ENCODE peak calls at places on chromosomes 6 and 20, in nine cellular contexts. N is A673; I is transverse colon; O is naive thymus-derived CD4-positive, alpha-beta T cell; H is fibroblast of lung; S is heart right ventricle; V is uterus; M is neuronal stem cell; J is brain microvascular endothelial cell. X is an unnamed sample.

GRCh38 chr20:63538204-63539091 is 1.3 kb upstream of the PTK6 start:
- DNase-seq in S (no peak), H (peak; percentile 49), J (no peak), M (no peak), N (no peak), I (peak; percentile 93), O (no peak), V (no peak), X (no peak)

GRCh38 chr6:52691718-52692117 is 20.8 kb downstream of the TMEM14A start:
- DNase-seq in J (no peak), V (no peak), N (no peak), O (no peak), M (no peak), I (no peak), H (peak; percentile 15), S (no peak), X (no peak)

GRCh38 chr6:150304421-150304820 is 64.4 kb upstream of the IYD start:
- DNase-seq in V (no peak), M (no peak), H (no peak), O (no peak), S (no peak), N (no peak), J (no peak), I (no peak), X (no peak)

GRCh38 chr6:117840541-117840983 is 66.5 kb upstream of the SLC35F1 start:
- DNase-seq in H (peak; percentile 45), I (no peak), J (peak; percentile 60), O (no peak), V (no peak), N (peak; percentile 80), M (peak; percentile 47), S (no peak), X (no peak)

GRCh38 chr6:2450546-2450945 is 205.1 kb upstream of the GMDS start:
- DNase-seq in N (peak; percentile 8), J (no peak), S (peak; percentile 39), I (peak; percentile 82), V (no peak), M (no peak), H (no peak), O (no peak), X (no peak)

GRCh38 chr6:13053080-13053479 is 275.3 kb downstream of the TBC1D7 start:
- DNase-seq in H (no peak), J (no peak), M (no peak), N (no peak), S (no peak), V (no peak), O (no peak), I (no peak), X (no peak)

GRCh38 chr6:27157461-27158315 is 89.8 kb upstream of the PRSS16 start:
- DNase-seq in I (peak; percentile 74), M (no peak), V (peak; percentile 69), H (peak; percentile 68), O (peak; percentile 88), J (peak; percentile 90), S (peak; percentile 65), N (peak; percentile 85), X (peak; percentile 25)

GRCh38 chr20:408843-409696 is 971 bp downstream of the RBCK1 start:
- DNase-seq in N (no peak), M (no peak), H (no peak), O (peak; percentile 11), J (no peak), S (no peak), I (no peak), V (no peak), X (no peak)

GRCh38 chr6:13859871-13860555 is 45.7 kb upstream of the MCUR1 start:
- DNase-seq in M (no peak), J (no peak), I (no peak), S (no peak), O (no peak), V (no peak), H (no peak), N (no peak), X (no peak)

GRCh38 chr6:50913105-50913770 is 94.6 kb downstream of the TFAP2B start:
- DNase-seq in H (no peak), I (no peak), S (no peak), M (no peak), V (no peak), J (no peak), N (no peak), O (no peak), X (no peak)

GRCh38 chr6:31401403-31401802 is 2.0 kb upstream of the MICA start:
- DNase-seq in M (no peak), H (peak; percentile 76), V (peak; percentile 47), N (peak; percentile 69), I (peak; percentile 75), J (peak; percentile 90), S (no peak), O (no peak), X (no peak)

GRCh38 chr20:62195736-62196135 is 12.9 kb downstream of the MTG2 start:
- DNase-seq in I (no peak), O (no peak), J (no peak), N (no peak), M (no peak), V (no peak), S (peak; percentile 5), H (no peak), X (no peak)

GRCh38 chr6:90284236-90284744 is 12.4 kb downstream of the BACH2 start:
- DNase-seq in M (peak; percentile 44), S (no peak), I (no peak), N (peak; percentile 61), J (peak; percentile 91), V (peak; percentile 41), O (no peak), H (peak; percentile 92), X (no peak)

GRCh38 chr6:37634238-37634826 is 63.4 kb downstream of the MDGA1 start:
- DNase-seq in M (no peak), N (no peak), V (no peak), O (no peak), H (no peak), S (no peak), I (no peak), J (no peak), X (no peak)

DNA sequence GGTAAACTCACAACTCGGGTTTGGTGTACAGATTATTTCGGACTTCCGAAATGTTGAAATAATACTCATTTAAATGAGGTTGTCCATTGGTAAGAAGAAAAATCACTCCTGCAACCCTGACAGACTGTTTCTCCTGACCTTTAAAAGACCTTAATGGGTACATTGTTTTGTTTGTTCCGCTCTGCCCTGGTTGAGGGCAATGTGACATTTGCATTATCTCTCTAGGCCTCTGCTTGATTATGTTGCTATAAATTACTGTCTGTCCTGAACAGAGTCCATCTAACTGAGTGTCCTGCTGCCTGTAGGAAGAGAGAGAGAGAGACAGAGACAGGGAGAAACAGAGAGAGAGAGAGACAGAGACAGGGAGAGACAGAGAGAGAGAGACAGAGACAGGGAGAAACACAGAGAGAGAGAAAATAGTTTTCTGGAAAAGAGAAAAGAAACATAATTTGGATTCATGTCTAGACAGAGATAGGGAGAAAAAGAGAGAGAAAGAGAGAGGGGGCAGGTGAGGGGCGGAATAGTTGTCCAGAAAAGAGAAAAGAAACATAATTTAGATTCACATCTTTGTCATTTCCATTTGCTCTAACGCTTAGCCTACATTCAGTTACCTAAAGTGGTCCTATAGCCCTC is 83.2 kb downstream of the SHLD1 start:
- DNase-seq in I (no peak), S (no peak), J (no peak), M (no peak), V (no peak), O (no peak), H (no peak), N (no peak), X (no peak)
- H3K27ac ChIP-seq in I (no peak overlapping the region), S (peak overlapping the region; percentile 84), J (no peak overlapping the region), M (no peak overlapping the region), V (no peak overlapping the region), O (no peak overlapping the region), H (no peak overlapping the region), N (no peak overlapping the region), X (peak overlapping the region; percentile 67)

DNA sequence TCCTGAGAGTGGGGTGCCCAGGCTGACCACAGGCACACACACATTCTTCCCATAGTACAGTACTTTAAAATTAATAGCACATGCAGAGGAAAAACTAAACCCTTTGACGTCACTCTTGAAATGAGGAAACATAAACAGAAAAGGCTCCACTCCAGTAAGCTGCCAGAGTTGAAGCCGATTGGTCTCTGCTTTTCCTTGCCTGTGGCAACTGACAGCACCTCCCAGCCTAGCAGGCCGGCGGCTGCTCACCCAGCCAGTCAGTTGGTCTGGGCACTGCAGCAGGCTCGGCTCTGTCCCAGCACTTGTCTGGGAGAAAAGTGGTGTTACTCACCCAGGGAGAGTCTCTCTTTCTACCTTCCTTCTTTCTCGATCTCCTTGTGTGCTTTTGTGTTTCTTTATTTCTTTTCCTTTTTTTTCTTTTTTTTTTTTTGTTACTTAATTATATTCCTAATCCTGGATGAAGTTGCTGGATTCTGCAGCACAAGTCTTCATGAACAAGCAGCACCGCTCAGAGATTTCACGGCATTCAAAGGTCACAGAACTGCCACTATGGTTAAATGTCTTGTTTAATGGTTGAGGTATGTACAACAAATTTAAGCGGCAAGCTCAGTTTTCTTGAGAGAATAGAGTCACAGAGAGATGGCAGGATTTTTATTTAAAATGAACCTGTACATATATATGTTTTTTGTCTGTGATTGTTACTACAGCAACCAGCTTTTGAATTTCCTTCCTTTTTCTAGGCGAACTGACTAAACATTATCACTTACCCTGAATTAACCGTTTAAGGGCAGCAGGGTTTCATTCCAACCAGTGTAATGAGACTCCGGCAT is at the start of gene PDE7B:
- DNase-seq in S (peak; percentile 81), I (peak; percentile 74), J (peak; percentile 94), M (peak; percentile 15), H (peak; percentile 99), O (peak; percentile 55), N (peak; percentile 47), V (peak; percentile 75), X (peak; percentile 34)
- H3K27ac ChIP-seq in S (peak within 1 kb of the TSS; percentile 70), I (peak within 1 kb of the TSS; percentile 74), J (peak within 1 kb of the TSS; percentile 78), M (no peak within 1 kb of the TSS), H (peak within 1 kb of the TSS; percentile 65), O (peak within 1 kb of the TSS; percentile 75), N (no peak within 1 kb of the TSS), V (peak within 1 kb of the TSS; percentile 81), X (peak within 1 kb of the TSS; percentile 77)

GRCh38 chr20:44495802-44496481 is 20.3 kb downstream of the TTPAL start:
- DNase-seq in O (no peak), J (peak; percentile 97), H (peak; percentile 93), S (no peak), N (no peak), M (no peak), V (no peak), I (no peak), X (no peak)
- H3K27ac ChIP-seq in O (no peak overlapping the region), J (peak overlapping the region; percentile 100), H (peak overlapping the region; percentile 88), S (no peak overlapping the region), N (no peak overlapping the region), M (no peak overlapping the region), V (peak overlapping the region; percentile 67), I (no peak overlapping the region), X (no peak overlapping the region)

GRCh38 chr20:10504893-10505292 is 69.8 kb downstream of the SLX4IP start:
- DNase-seq in V (peak; percentile 27), J (no peak), O (no peak), H (peak; percentile 81), I (no peak), M (no peak), S (no peak), N (no peak), X (no peak)

GRCh38 chr20:10507052-10507451 is 71.9 kb downstream of the SLX4IP start:
- DNase-seq in H (no peak), O (no peak), S (no peak), J (no peak), N (no peak), M (no peak), I (no peak), V (no peak), X (no peak)

GRCh38 chr20:10508468-10509251 is 73.6 kb downstream of the SLX4IP start:
- DNase-seq in H (peak; percentile 76), O (no peak), N (peak; percentile 73), I (no peak), M (no peak), J (peak; percentile 43), S (no peak), V (peak; percentile 70), X (no peak)

GRCh38 chr20:10508060-10508459 is 73.0 kb downstream of the SLX4IP start:
- DNase-seq in M (no peak), I (peak; percentile 22), V (peak; percentile 39), N (no peak), J (no peak), S (no peak), O (no peak), H (peak; percentile 49), X (no peak)

GRCh38 chr20:10505320-10506226 is 70.5 kb downstream of the SLX4IP start:
- DNase-seq in H (peak; percentile 81), I (peak; percentile 38), M (no peak), O (no peak), J (no peak), N (no peak), S (no peak), V (peak; percentile 64), X (no peak)
- H3K27ac ChIP-seq in H (no peak overlapping the region), I (peak overlapping the region; percentile 84), M (no peak overlapping the region), O (no peak overlapping the region), J (no peak overlapping the region), N (peak overlapping the region; percentile 67), S (peak overlapping the region; percentile 34), V (peak overlapping the region; percentile 89), X (no peak overlapping the region)